ENCODE peak calls at places on chromosomes 6 and 20, in nine cellular contexts. L, Y, V, N, S, U, K, I and E are unnamed samples.
A peak's percentile ranks its signal among the peaks of the same experiment; 100 is the strongest.

GRCh38 chr20:25580711-25581110 is 4.6 kb downstream of the NINL start:
- DNase-seq in L (no peak), Y (no peak), V (no peak), N (no peak), S (no peak), U (peak; percentile 82), K (peak; percentile 80), I (no peak), E (no peak)

GRCh38 chr6:139291813-139292619 is at the start of gene TXLNB:
- DNase-seq in L (peak; percentile 77), Y (peak; percentile 48), V (peak; percentile 56), N (peak; percentile 55), S (peak; percentile 67), U (peak; percentile 42), K (peak; percentile 92), I (peak; percentile 55), E (peak; percentile 84)

GRCh38 chr6:30932665-30933365 is 845 bp upstream of the SFTA2 start:
- DNase-seq in L (no peak), Y (no peak), V (no peak), N (no peak), S (no peak), U (no peak), K (no peak), I (no peak), E (no peak)

GRCh38 chr6:11055127-11055627 is 11.1 kb upstream of the ELOVL2 start:
- DNase-seq in L (no peak), Y (no peak), V (no peak), N (no peak), S (no peak), U (no peak), K (no peak), I (peak; percentile 70), E (no peak)

GRCh38 chr6:38100380-38100779 is 280.9 kb downstream of the ZFAND3 start:
- DNase-seq in L (no peak), Y (no peak), V (no peak), N (no peak), S (no peak), U (no peak), K (no peak), I (no peak), E (no peak)

GRCh38 chr6:43636312-43636667 is 650 bp downstream of the MAD2L1BP start:
- DNase-seq in L (no peak), Y (no peak), V (no peak), N (no peak), S (no peak), U (no peak), K (no peak), I (peak; percentile 18), E (no peak)

GRCh38 chr6:37700266-37700973 is 2.7 kb upstream of the MDGA1 start:
- DNase-seq in L (no peak), Y (no peak), V (no peak), N (no peak), S (no peak), U (no peak), K (no peak), I (no peak), E (no peak)

GRCh38 chr6:56766806-56767178 is 124.1 kb upstream of the DST start:
- DNase-seq in L (no peak), Y (no peak), V (no peak), N (no peak), S (no peak), U (no peak), K (no peak), I (peak; percentile 83), E (no peak)

GRCh38 chr20:33673411-33674293 is 576 bp downstream of the NECAB3 start:
- DNase-seq in L (peak; percentile 24), Y (peak; percentile 22), V (no peak), N (no peak), S (no peak), U (no peak), K (no peak), I (peak; percentile 53), E (no peak)

GRCh38 chr6:167974644-167975344 is 22.7 kb upstream of the KIF25 start:
- DNase-seq in L (no peak), Y (no peak), V (no peak), N (no peak), S (no peak), U (no peak), K (no peak), I (no peak), E (no peak)

GRCh38 chr6:167162591-167162990 is 4.8 kb upstream of the GPR31 start:
- DNase-seq in L (no peak), Y (no peak), V (no peak), N (no peak), S (no peak), U (no peak), K (no peak), I (no peak), E (no peak)

GRCh38 chr6:11772109-11772830 is 6.3 kb downstream of the ADTRP start:
- DNase-seq in L (no peak), Y (peak; percentile 81), V (no peak), N (no peak), S (no peak), U (no peak), K (no peak), I (peak; percentile 94), E (no peak)

GRCh38 chr20:36470482-36471062 is 70.7 kb upstream of the MYL9 start:
- DNase-seq in L (no peak), Y (no peak), V (no peak), N (no peak), S (no peak), U (no peak), K (no peak), I (no peak), E (no peak)

GRCh38 chr20:43744966-43745733 is 18.3 kb upstream of the GTSF1L start:
- DNase-seq in L (no peak), Y (no peak), V (no peak), N (no peak), S (no peak), U (no peak), K (no peak), I (no peak), E (no peak)

GRCh38 chr6:169702640-169703246 is 817 bp downstream of the C6orf120 start:
- DNase-seq in L (peak; percentile 57), Y (peak; percentile 41), V (peak; percentile 26), N (no peak), S (no peak), U (peak; percentile 50), K (no peak), I (no peak), E (no peak)

GRCh38 chr6:154356690-154357089 is at the start of gene IPCEF1:
- DNase-seq in L (no peak), Y (no peak), V (no peak), N (no peak), S (no peak), U (no peak), K (no peak), I (no peak), E (no peak)

GRCh38 chr20:18943542-18943941 is 130.0 kb downstream of the SCP2D1 start:
- DNase-seq in L (no peak), Y (no peak), V (no peak), N (no peak), S (no peak), U (no peak), K (no peak), I (no peak), E (no peak)

GRCh38 chr6:33252758-33253157 is 18.9 kb downstream of the VPS52 start:
- DNase-seq in L (no peak), Y (peak; percentile 37), V (no peak), N (no peak), S (no peak), U (no peak), K (no peak), I (peak; percentile 53), E (no peak)

GRCh38 chr20:1664911-1665310 is 7.3 kb upstream of the SIRPG start:
- DNase-seq in L (peak; percentile 62), Y (no peak), V (peak; percentile 46), N (no peak), S (peak; percentile 64), U (no peak), K (no peak), I (no peak), E (peak; percentile 59)

GRCh38 chr20:34112600-34113061 is 588 bp upstream of the EIF2S2 start:
- DNase-seq in L (no peak), Y (peak; percentile 45), V (no peak), N (peak; percentile 36), S (no peak), U (no peak), K (peak; percentile 86), I (no peak), E (no peak)

GRCh38 chr6:2858678-2859324 is 17.1 kb upstream of the SERPINB1 start:
- DNase-seq in L (peak; percentile 76), Y (no peak), V (peak; percentile 66), N (no peak), S (peak; percentile 64), U (no peak), K (no peak), I (no peak), E (peak; percentile 84)

GRCh38 chr20:20821496-20822260 is 109.2 kb upstream of the RALGAPA2 start:
- DNase-seq in L (no peak), Y (no peak), V (no peak), N (no peak), S (no peak), U (no peak), K (no peak), I (no peak), E (no peak)

GRCh38 chr6:133817460-133818047 is 71.4 kb upstream of the TCF21 start:
- DNase-seq in L (no peak), Y (no peak), V (peak; percentile 12), N (no peak), S (peak; percentile 8), U (no peak), K (no peak), I (no peak), E (peak; percentile 2)

GRCh38 chr6:167274270-167274669 is 16.8 kb upstream of the UNC93A start:
- DNase-seq in L (no peak), Y (no peak), V (no peak), N (no peak), S (no peak), U (no peak), K (no peak), I (no peak), E (no peak)

GRCh38 chr6:159279790-159280277 is 110.6 kb downstream of the FNDC1 start:
- DNase-seq in L (no peak), Y (no peak), V (no peak), N (no peak), S (no peak), U (no peak), K (no peak), I (peak; percentile 25), E (no peak)

GRCh38 chr6:15608406-15608805 is 54.4 kb downstream of the DTNBP1 start:
- DNase-seq in L (no peak), Y (peak; percentile 87), V (no peak), N (no peak), S (no peak), U (no peak), K (no peak), I (peak; percentile 91), E (no peak)

GRCh38 chr20:37479925-37480691 is 40.9 kb upstream of the NNAT start:
- DNase-seq in L (no peak), Y (no peak), V (no peak), N (no peak), S (no peak), U (no peak), K (no peak), I (no peak), E (no peak)

GRCh38 chr20:45774933-45775332 is 16.8 kb downstream of the WFDC3 start:
- DNase-seq in L (no peak), Y (no peak), V (no peak), N (no peak), S (no peak), U (no peak), K (peak; percentile 32), I (no peak), E (no peak)

GRCh38 chr20:37863289-37863688 is 39.6 kb upstream of the VSTM2L start:
- DNase-seq in L (no peak), Y (no peak), V (no peak), N (no peak), S (no peak), U (no peak), K (peak; percentile 58), I (no peak), E (no peak)

GRCh38 chr20:49948809-49949507 is 12.8 kb downstream of the RNF114 start:
- DNase-seq in L (no peak), Y (peak; percentile 71), V (no peak), N (no peak), S (no peak), U (no peak), K (no peak), I (peak; percentile 94), E (no peak)

GRCh38 chr6:40779399-40779798 is 192.2 kb upstream of the LRFN2 start:
- DNase-seq in L (no peak), Y (peak; percentile 91), V (no peak), N (no peak), S (no peak), U (no peak), K (no peak), I (peak; percentile 93), E (no peak)